ENCODE peak calls at places on chromosomes 13 and 19, in six cellular contexts. P is heart left ventricle, Q is neural crest cell, W is A549, X is cardiac fibroblast, U is tibial nerve. Y is an unnamed sample.

GRCh38 chr13:89925107-89925506 is 1422.4 kb upstream of the MIR17HG start:
- DNase-seq in P (no peak), Q (no peak), W (no peak), X (peak), U (no peak), Y (peak)

GRCh38 chr13:40109324-40109958 is 454.0 kb downstream of the COG6 start:
- DNase-seq in P (no peak), Q (no peak), W (peak), X (peak), U (no peak), Y (no peak)

GRCh38 chr19:35011737-35012682 is 11.9 kb downstream of the GRAMD1A start:
- DNase-seq in P (no peak), Q (no peak), W (no peak), X (no peak), U (no peak), Y (no peak)

GRCh38 chr19:55149078-55150003 is at the start of gene TNNT1:
- DNase-seq in P (peak), Q (no peak), W (no peak), X (no peak), U (no peak), Y (no peak)

GRCh38 chr19:50002386-50002960 is 22.7 kb downstream of the VRK3 start:
- DNase-seq in P (no peak), Q (no peak), W (no peak), X (no peak), U (no peak), Y (no peak)

GRCh38 chr19:8017808-8018207 is 12.4 kb upstream of the ELAVL1 start:
- DNase-seq in P (no peak), Q (no peak), W (no peak), X (no peak), U (no peak), Y (peak)

GRCh38 chr19:50046649-50047503 is 21.1 kb downstream of the ZNF473 start:
- DNase-seq in P (no peak), Q (peak), W (no peak), X (peak), U (peak), Y (no peak)

GRCh38 chr13:93948523-93948922 is 531.0 kb downstream of the DCT start:
- DNase-seq in P (no peak), Q (no peak), W (no peak), X (no peak), U (no peak), Y (no peak)

GRCh38 chr13:24683833-24684599 is 3.8 kb downstream of the ATP12A start:
- DNase-seq in P (peak), Q (peak), W (peak), X (peak), U (peak), Y (peak)

GRCh38 chr13:84843368-84843767 is 955.9 kb downstream of the SLITRK6 start:
- DNase-seq in P (no peak), Q (no peak), W (no peak), X (no peak), U (no peak), Y (no peak)

GRCh38 chr19:51702103-51702753 is 9.1 kb downstream of the SPACA6 start:
- DNase-seq in P (peak), Q (no peak), W (peak), X (peak), U (peak), Y (no peak)

GRCh38 chr13:74026753-74027152 is 107.5 kb downstream of the KLF12 start:
- DNase-seq in P (no peak), Q (no peak), W (no peak), X (peak), U (no peak), Y (peak)

GRCh38 chr19:35882074-35882832 is 13.9 kb downstream of the APLP1 start:
- DNase-seq in P (no peak), Q (no peak), W (peak), X (peak), U (no peak), Y (peak)

GRCh38 chr13:98910501-98910951 is 67.3 kb downstream of the DOCK9 start:
- DNase-seq in P (no peak), Q (no peak), W (peak), X (peak), U (no peak), Y (no peak)

GRCh38 chr13:23671902-23672301 is 101.7 kb downstream of the TNFRSF19 start:
- DNase-seq in P (no peak), Q (no peak), W (no peak), X (peak), U (no peak), Y (no peak)

GRCh38 chr13:74290324-74290773 is 156.1 kb upstream of the KLF12 start:
- DNase-seq in P (no peak), Q (peak), W (no peak), X (peak), U (no peak), Y (peak)

GRCh38 chr19:49758292-49758691 is 4.8 kb downstream of the TSKS start:
- DNase-seq in P (no peak), Q (no peak), W (peak), X (peak), U (no peak), Y (no peak)

GRCh38 chr13:42816538-42816937 is 35.2 kb downstream of the FAM216B start:
- DNase-seq in P (no peak), Q (no peak), W (no peak), X (peak), U (no peak), Y (no peak)
- TF ChIP-seq CTCF in P (no peak), Q (peak), W (no peak), X (peak), U (no peak), Y (no peak)

DNA sequence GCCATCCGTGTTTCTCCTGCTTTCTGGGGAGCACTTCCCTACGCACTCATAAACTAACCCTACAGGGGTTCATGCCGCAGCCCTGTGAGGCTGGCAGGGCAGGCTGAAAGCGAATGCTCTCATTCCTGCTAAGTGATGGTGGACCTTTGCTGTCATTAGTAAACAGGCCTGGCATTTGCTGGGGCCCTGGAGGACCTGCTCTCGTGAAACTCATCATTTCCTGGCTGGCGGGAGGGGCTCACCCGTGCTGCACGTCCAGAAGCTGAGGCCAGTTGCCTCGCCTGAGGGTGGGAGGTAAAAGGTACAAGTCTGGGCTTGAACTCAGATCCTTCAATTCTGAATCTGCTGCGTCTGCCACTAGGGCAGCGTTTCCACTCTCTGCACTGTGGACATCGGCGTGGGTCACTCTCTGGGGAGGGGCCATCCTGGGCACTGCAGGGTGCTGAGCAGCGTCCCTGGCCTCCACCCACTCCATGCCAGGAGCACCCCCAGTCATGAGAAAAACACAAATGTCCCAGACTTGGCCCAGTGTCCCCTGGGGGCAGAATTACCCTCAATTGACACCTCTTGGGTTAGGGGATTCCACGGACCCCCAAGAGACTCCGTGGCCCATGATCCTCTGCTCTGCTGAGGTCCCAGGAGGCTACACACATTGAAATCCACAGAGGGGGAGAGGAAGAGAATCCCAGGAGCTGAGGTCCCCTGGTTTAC is 7.0 kb downstream of the MOB3A start:
- DNase-seq in P (no peak), Q (no peak), W (no peak), X (peak), U (no peak), Y (no peak)
- TF ChIP-seq CTCF in P (no peak), Q (no peak), W (no peak), X (no peak), U (no peak), Y (no peak)

GRCh38 chr19:45428385-45429231 is 4.9 kb upstream of the ERCC1 start:
- DNase-seq in P (peak), Q (peak), W (peak), X (peak), U (no peak), Y (peak)
- TF ChIP-seq CTCF in P (peak), Q (peak), W (peak), X (no peak), U (peak), Y (peak)

GRCh38 chr13:33514362-33514761 is 228.8 kb upstream of the STARD13 start:
- DNase-seq in P (no peak), Q (no peak), W (no peak), X (no peak), U (no peak), Y (no peak)
- TF ChIP-seq CTCF in P (no peak), Q (no peak), W (no peak), X (no peak), U (no peak), Y (no peak)

DNA sequence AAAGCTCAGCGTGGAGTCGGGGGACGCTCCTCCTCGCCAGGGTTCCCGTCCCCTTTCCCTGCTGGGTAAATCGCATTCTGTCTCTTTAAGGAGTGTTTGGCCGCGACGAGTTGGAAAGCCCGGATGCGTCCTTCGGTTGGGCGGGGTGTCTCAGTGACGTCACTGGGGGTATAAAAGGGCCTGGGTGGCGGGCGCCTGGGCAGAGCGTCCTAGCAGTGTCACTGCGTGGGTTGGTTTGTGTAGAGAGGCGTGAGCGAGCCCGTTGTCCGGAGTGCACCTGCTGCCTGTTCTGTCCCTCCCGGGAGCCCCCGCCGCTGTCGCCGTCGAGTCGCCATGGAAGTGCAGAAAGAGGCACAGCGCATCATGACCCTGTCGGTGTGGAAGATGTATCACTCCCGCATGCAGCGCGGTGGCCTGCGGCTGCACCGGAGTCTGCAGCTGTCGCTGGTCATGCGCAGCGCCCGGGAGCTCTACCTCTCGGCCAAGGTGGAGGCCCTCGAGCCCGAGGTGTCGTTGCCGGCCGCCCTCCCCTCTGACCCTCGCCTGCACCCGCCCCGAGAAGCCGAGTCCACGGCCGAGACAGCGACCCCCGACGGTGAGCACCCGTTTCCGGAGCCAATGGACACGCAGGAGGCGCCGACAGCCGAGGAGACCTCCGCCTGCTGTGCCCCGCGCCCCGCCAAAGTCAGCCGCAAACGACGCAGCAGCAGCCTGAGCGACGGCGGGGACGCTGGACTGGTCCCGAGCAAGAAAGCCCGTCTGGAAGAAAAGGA is 2.8 kb downstream of the IER2 start:
- DNase-seq in P (peak), Q (peak), W (peak), X (peak), U (peak), Y (peak)
- TF ChIP-seq CTCF in P (no peak), Q (peak), W (no peak), X (no peak), U (peak), Y (peak)

DNA sequence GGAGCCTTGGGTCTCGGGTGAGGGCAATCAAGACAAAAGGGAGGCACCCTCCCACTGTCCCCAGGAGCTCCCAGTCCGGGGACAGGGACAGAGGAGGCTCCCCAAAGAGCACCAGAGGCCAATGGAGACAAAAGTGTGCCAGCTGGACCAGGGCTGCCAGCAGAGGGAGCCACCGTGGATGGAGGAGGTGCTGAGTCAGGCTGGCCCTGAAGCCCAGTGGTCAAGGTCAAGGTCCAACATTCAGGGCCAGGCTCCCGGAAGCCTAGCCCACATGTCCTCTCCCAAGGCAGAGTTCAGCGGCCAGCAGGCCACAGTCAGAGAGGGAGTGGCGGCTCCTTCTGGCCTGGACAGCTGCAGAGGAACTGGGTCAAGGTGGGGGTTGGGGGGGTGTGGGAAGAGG is 8.4 kb downstream of the COL5A3 start:
- DNase-seq in P (peak), Q (peak), W (no peak), X (peak), U (no peak), Y (no peak)
- TF ChIP-seq CTCF in P (peak), Q (peak), W (peak), X (peak), U (peak), Y (peak)

GRCh38 chr13:36986462-36987240 is 12.5 kb downstream of the ALG5 start:
- DNase-seq in P (no peak), Q (no peak), W (no peak), X (peak), U (no peak), Y (no peak)

GRCh38 chr13:36979361-36980040 is 19.6 kb downstream of the ALG5 start:
- DNase-seq in P (no peak), Q (no peak), W (no peak), X (peak), U (no peak), Y (no peak)

DNA sequence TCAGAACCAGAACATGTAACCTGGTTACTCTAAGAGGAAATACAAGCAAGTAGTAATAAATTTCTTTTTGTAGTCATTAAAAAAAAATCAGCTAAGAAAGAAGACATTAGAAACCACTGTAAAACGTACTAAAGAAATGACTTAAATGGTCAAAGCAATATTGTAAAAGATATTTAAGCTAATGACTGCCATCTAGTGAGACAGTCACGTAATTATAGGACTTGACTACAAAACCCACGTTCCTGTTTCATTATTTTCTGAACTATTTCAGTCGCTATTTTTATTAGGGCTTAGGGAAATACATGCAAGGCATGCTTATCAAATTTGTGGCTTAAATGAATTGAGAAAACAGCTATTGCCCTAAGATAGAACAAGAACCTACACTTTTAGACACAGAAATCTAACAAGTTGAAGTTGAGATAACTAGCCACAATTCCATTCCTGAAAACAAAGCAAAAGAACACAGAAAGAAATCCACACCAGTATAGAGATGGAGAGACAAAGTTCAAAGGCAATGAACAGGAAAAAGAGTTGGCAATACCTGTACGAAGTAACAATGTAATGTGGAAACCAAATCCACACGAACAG is 17.9 kb downstream of the ALG5 start:
- DNase-seq in P (no peak), Q (no peak), W (no peak), X (peak), U (no peak), Y (peak)
- TF ChIP-seq CTCF in P (peak), Q (peak), W (peak), X (peak), U (peak), Y (peak)

GRCh38 chr13:95480131-95480545 is 72.4 kb upstream of the CLDN10 start:
- DNase-seq in P (no peak), Q (no peak), W (no peak), X (no peak), U (no peak), Y (no peak)

GRCh38 chr13:95477187-95477586 is 75.3 kb upstream of the CLDN10 start:
- DNase-seq in P (no peak), Q (no peak), W (no peak), X (no peak), U (no peak), Y (no peak)

GRCh38 chr13:95479706-95480105 is 72.8 kb upstream of the CLDN10 start:
- DNase-seq in P (no peak), Q (no peak), W (no peak), X (no peak), U (no peak), Y (no peak)

GRCh38 chr13:95471960-95472359 is 80.6 kb upstream of the CLDN10 start:
- DNase-seq in P (no peak), Q (no peak), W (no peak), X (no peak), U (no peak), Y (peak)

DNA sequence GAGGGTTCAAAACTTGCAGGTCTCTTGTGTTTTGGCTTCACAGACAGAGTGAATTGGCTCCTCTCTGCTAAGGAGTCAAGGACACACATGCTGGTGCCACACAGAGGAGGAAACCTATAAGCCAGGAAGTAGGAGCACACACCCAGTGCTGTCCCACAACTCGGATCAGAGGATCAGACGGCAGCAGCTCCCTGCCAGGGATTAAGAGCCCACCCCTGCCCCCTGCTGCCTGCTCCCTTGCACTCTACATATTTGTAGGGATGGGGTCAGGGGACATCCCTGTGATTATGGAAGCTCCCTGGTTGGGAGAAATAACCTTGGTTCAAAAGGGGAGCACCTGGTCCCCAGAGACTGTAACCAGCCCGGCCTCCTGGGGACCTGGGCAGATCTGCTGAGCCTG is 77.5 kb upstream of the CLDN10 start:
- DNase-seq in P (no peak), Q (no peak), W (no peak), X (no peak), U (no peak), Y (no peak)
- TF ChIP-seq CTCF in P (no peak), Q (no peak), W (no peak), X (no peak), U (no peak), Y (no peak)

GRCh38 chr19:29999490-29999889 is 57.5 kb downstream of the URI1 start:
- DNase-seq in P (no peak), Q (no peak), W (no peak), X (no peak), U (no peak), Y (no peak)

GRCh38 chr19:30003862-30004261 is 61.8 kb downstream of the URI1 start:
- DNase-seq in P (no peak), Q (no peak), W (no peak), X (no peak), U (no peak), Y (no peak)

GRCh38 chr19:30001301-30001700 is 59.3 kb downstream of the URI1 start:
- DNase-seq in P (no peak), Q (no peak), W (no peak), X (no peak), U (no peak), Y (no peak)

GRCh38 chr19:30000862-30001261 is 58.8 kb downstream of the URI1 start:
- DNase-seq in P (no peak), Q (no peak), W (no peak), X (no peak), U (no peak), Y (no peak)

GRCh38 chr19:30001794-30002193 is 59.8 kb downstream of the URI1 start:
- DNase-seq in P (no peak), Q (no peak), W (no peak), X (peak), U (no peak), Y (no peak)
- TF ChIP-seq CTCF in P (no peak), Q (peak), W (no peak), X (peak), U (no peak), Y (no peak)

Y was measured in GM13977.